ENCODE peak calls at places on chromosomes 5 and 9, in five cellular contexts. I is nephron progenitor cell, E is WERI-Rb-1, P is fibroblast of the conjunctiva, A is hippocampal formation. R is an unnamed sample.

GRCh38 chr9:96612105-96612965 is 7.3 kb downstream of the CDC14B start:
- DNase-seq in I (no peak), E (no peak), P (peak), A (peak), R (peak)

GRCh38 chr5:30957591-30957990 is 235.9 kb upstream of the CDH6 start:
- DNase-seq in I (no peak), E (no peak), P (no peak), A (no peak), R (no peak)

GRCh38 chr5:56941981-56942380 is 9.9 kb downstream of the MIER3 start:
- DNase-seq in I (no peak), E (no peak), P (peak), A (no peak), R (no peak)

GRCh38 chr5:151825445-151825844 is 53.7 kb downstream of the G3BP1 start:
- DNase-seq in I (peak), E (peak), P (peak), A (peak), R (peak)

GRCh38 chr5:54279960-54280359 is 30.4 kb downstream of the ARL15 start:
- DNase-seq in I (no peak), E (no peak), P (no peak), A (no peak), R (no peak)

GRCh38 chr5:178279723-178280438 is 47.3 kb upstream of the PHYKPL start:
- DNase-seq in I (peak), E (peak), P (peak), A (peak), R (peak)

GRCh38 chr9:128503870-128504269 is 649 bp upstream of the GLE1 start:
- DNase-seq in I (peak), E (no peak), P (no peak), A (no peak), R (peak)

GRCh38 chr5:167315762-167316161 is 975.7 kb upstream of the WWC1 start:
- DNase-seq in I (no peak), E (no peak), P (no peak), A (no peak), R (no peak)

GRCh38 chr5:16428359-16428758 is 37.2 kb downstream of the ZNF622 start:
- DNase-seq in I (no peak), E (no peak), P (no peak), A (no peak), R (no peak)

GRCh38 chr5:1726956-1727355 is 72.7 kb downstream of the MRPL36 start:
- DNase-seq in I (peak), E (no peak), P (no peak), A (no peak), R (no peak)

GRCh38 chr5:125298258-125298657 is 551.8 kb upstream of the ZNF608 start:
- DNase-seq in I (no peak), E (no peak), P (no peak), A (no peak), R (no peak)

GRCh38 chr9:137435980-137436760 is 5.0 kb downstream of the ENTPD8 start:
- DNase-seq in I (peak), E (no peak), P (no peak), A (no peak), R (peak)

GRCh38 chr5:1003296-1003937 is 5.2 kb upstream of the NKD2 start:
- DNase-seq in I (no peak), E (peak), P (no peak), A (no peak), R (peak)

GRCh38 chr5:18276939-18277338 is 642.7 kb downstream of the TAF11L14 start:
- DNase-seq in I (no peak), E (peak), P (no peak), A (no peak), R (no peak)